ENCODE peak calls at places on chromosomes 2 and 18, in four cellular contexts. S, F, Z and N are unnamed samples.

GRCh38 chr18:48957136-48957535 is 6.4 kb upstream of the SMAD7 start:
- DNase-seq in S (no peak), F (no peak), Z (peak; percentile 61), N (no peak)

GRCh38 chr2:144234115-144234772 is 285.7 kb downstream of the ZEB2 start:
- DNase-seq in F (no peak), S (no peak), Z (no peak), N (no peak)

GRCh38 chr2:169732075-169732474 is 1.6 kb upstream of the KLHL23 start:
- DNase-seq in S (no peak), Z (no peak), F (no peak), N (no peak)

GRCh38 chr2:46655551-46656436 is 176.4 kb downstream of the TMEM247 start:
- DNase-seq in S (no peak), F (no peak), Z (no peak), N (no peak)

GRCh38 chr2:74712223-74713053 is 58.4 kb downstream of the SEMA4F start:
- DNase-seq in F (no peak), S (no peak), Z (no peak), N (peak; percentile 44)

GRCh38 chr2:224308267-224308911 is 93.5 kb downstream of the FAM124B start:
- DNase-seq in Z (no peak), F (no peak), S (no peak), N (no peak)

GRCh38 chr2:551621-552020 is 125.6 kb downstream of the TMEM18 start:
- DNase-seq in Z (peak; percentile 53), S (no peak), F (no peak), N (no peak)

GRCh38 chr2:120617055-120617454 is 118.6 kb upstream of the GLI2 start:
- DNase-seq in Z (no peak), S (no peak), F (no peak), N (peak; percentile 49)

GRCh38 chr2:2763351-2763997 is 432.4 kb upstream of the MYT1L start:
- DNase-seq in Z (no peak), F (no peak), S (no peak), N (peak; percentile 60)

GRCh38 chr2:195442458-195443175 is 214.4 kb upstream of the SLC39A10 start:
- DNase-seq in S (no peak), F (no peak), Z (no peak), N (no peak)

GRCh38 chr18:59272971-59273935 is at the start of gene RAX:
- DNase-seq in S (no peak), Z (no peak), F (no peak), N (no peak)

GRCh38 chr18:77811510-77811909 is 561.9 kb downstream of the GALR1 start:
- DNase-seq in F (no peak), Z (no peak), S (no peak), N (no peak)

GRCh38 chr2:152847067-152847466 is 128.6 kb downstream of the ARL6IP6 start:
- DNase-seq in S (no peak), F (no peak), Z (no peak), N (no peak)

GRCh38 chr2:189016311-189016830 is 42.2 kb downstream of the COL3A1 start:
- DNase-seq in Z (no peak), F (no peak), S (no peak), N (no peak)

GRCh38 chr18:9700261-9700796 is 7.8 kb upstream of the RAB31 start:
- DNase-seq in Z (no peak), F (no peak), S (no peak), N (no peak)

GRCh38 chr2:75100011-75100680 is 99.2 kb downstream of the TACR1 start:
- DNase-seq in S (no peak), Z (no peak), F (no peak), N (no peak)

GRCh38 chr2:98768765-98769476 is 38.0 kb upstream of the MGAT4A start:
- DNase-seq in Z (no peak), F (no peak), S (no peak), N (no peak)

GRCh38 chr2:99971326-99971965 is 170.9 kb downstream of the AFF3 start:
- DNase-seq in F (no peak), Z (no peak), S (no peak), N (no peak)

GRCh38 chr2:190343170-190343499 is 254 bp upstream of the INPP1 start:
- DNase-seq in Z (no peak), F (no peak), S (no peak), N (no peak)

GRCh38 chr2:61853086-61853847 is 593 bp downstream of the FAM161A start:
- DNase-seq in Z (no peak), S (no peak), F (no peak), N (peak; percentile 46)

GRCh38 chr2:212021947-212022346 is 516.7 kb downstream of the ERBB4 start:
- DNase-seq in F (no peak), Z (no peak), S (peak; percentile 21), N (no peak)

GRCh38 chr18:8730080-8730827 is 24.9 kb downstream of the MTCL1 start:
- DNase-seq in F (peak; percentile 59), Z (no peak), S (no peak), N (no peak)

GRCh38 chr2:11784747-11785610 is 38.5 kb downstream of the LPIN1 start:
- DNase-seq in Z (peak; percentile 70), S (no peak), F (no peak), N (no peak)

GRCh38 chr2:54666741-54667639 is 56.5 kb upstream of the EML6 start:
- DNase-seq in Z (no peak), F (peak; percentile 56), S (no peak), N (no peak)

GRCh38 chr2:157032019-157032418 is 225.5 kb upstream of the GALNT5 start:
- DNase-seq in F (no peak), Z (no peak), S (peak; percentile 44), N (no peak)

GRCh38 chr18:5546660-5547059 is 2.9 kb upstream of the EPB41L3 start:
- DNase-seq in Z (no peak), F (no peak), S (peak; percentile 23), N (no peak)

GRCh38 chr2:155054712-155055111 is 356.2 kb downstream of the KCNJ3 start:
- DNase-seq in F (no peak), S (no peak), Z (no peak), N (no peak)

GRCh38 chr2:191218292-191218898 is 26.8 kb upstream of the MYO1B start:
- DNase-seq in F (no peak), S (peak; percentile 80), Z (no peak), N (no peak)

GRCh38 chr18:7645756-7646155 is 78.6 kb downstream of the PTPRM start:
- DNase-seq in Z (no peak), S (no peak), F (no peak), N (no peak)

GRCh38 chr2:54549912-54550518 is 93.9 kb downstream of the SPTBN1 start:
- DNase-seq in F (no peak), Z (no peak), S (no peak), N (no peak)

GRCh38 chr18:63095768-63096167 is 223.8 kb downstream of the BCL2 start:
- DNase-seq in Z (no peak), F (no peak), S (no peak), N (no peak)

DNA sequence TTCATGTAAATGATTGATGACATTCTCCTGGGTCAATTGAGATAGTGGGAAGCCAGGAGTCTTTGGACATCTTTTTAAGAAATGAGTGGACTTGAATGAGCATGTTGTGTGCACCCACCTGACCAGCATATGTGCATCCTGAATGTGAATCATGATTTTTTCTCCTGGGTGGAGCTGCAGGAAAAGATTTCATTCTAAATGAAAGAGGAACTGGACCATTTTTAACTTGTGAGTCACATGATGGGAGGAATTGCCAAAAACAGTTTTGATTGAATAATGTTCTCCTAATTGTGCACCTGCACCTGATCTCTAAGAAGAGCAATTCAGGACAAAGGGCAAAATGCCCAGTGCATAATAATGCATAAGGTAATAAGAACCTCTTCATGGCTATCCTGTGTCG is 32.3 kb downstream of the COPS8 start:
- DNase-seq in S (no peak), F (no peak), Z (no peak), N (no peak)
- H3K27ac ChIP-seq in S (no peak overlapping the region), F (peak overlapping the region; percentile 20), Z (no peak overlapping the region), N (peak overlapping the region; percentile 42)

GRCh38 chr2:176123483-176123843 is 944 bp downstream of the HOXD9 start:
- DNase-seq in S (no peak), Z (no peak), F (no peak), N (no peak)
- H3K4me3 ChIP-seq in S (no peak overlapping the region), Z (peak overlapping the region; percentile 75), F (peak overlapping the region; percentile 61), N (peak overlapping the region; percentile 68)

GRCh38 chr2:176473177-176473576 is 203.9 kb downstream of the MTX2 start:
- DNase-seq in Z (no peak), S (no peak), F (no peak), N (no peak)
- H3K27ac ChIP-seq in Z (no peak overlapping the region), S (no peak overlapping the region), F (peak overlapping the region; percentile 23), N (peak overlapping the region; percentile 13)

GRCh38 chr2:48332286-48332685 is 197.7 kb upstream of the STON1 start:
- DNase-seq in Z (no peak), S (no peak), F (no peak), N (no peak)

GRCh38 chr2:48328972-48329723 is 200.8 kb upstream of the STON1 start:
- DNase-seq in F (no peak), Z (no peak), S (no peak), N (no peak)

GRCh38 chr2:48339451-48339850 is 190.5 kb upstream of the STON1 start:
- DNase-seq in Z (no peak), F (no peak), S (no peak), N (no peak)

GRCh38 chr2:48337871-48338270 is 192.1 kb upstream of the STON1 start:
- DNase-seq in S (no peak), F (no peak), Z (no peak), N (no peak)

DNA sequence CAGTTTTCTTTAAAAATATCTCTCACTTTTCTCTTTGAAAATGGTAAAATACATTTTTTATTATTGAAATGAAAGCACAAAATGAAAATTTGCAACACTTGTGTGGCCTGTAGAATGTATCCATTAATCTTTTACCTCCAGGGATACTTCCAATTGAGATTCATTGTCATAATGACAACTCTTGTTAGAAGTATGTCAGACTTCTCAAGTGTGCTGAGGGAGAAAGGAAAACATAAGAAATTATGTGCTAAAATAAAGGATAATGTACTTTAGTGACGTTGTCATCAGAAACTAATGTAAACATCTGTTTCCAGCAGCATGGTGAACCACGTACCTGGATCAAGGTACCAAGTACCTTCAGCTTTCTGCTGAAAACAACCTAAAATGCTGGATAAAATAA is 195.8 kb upstream of the STON1 start:
- DNase-seq in S (no peak), Z (no peak), F (no peak), N (no peak)
- H3K4me3 ChIP-seq in S (no peak overlapping the region), Z (no peak overlapping the region), F (no peak overlapping the region), N (no peak overlapping the region)

GRCh38 chr2:222897898-222898297 is 37.1 kb downstream of the ACSL3 start:
- DNase-seq in S (no peak), F (no peak), Z (no peak), N (no peak)

GRCh38 chr2:222902660-222903059 is 41.8 kb downstream of the ACSL3 start:
- DNase-seq in F (no peak), Z (no peak), S (no peak), N (no peak)

GRCh38 chr2:222903234-222904220 is 42.7 kb downstream of the ACSL3 start:
- DNase-seq in S (no peak), F (no peak), Z (no peak), N (no peak)

GRCh38 chr2:222899413-222900181 is 38.8 kb downstream of the ACSL3 start:
- DNase-seq in S (no peak), Z (no peak), F (no peak), N (no peak)

DNA sequence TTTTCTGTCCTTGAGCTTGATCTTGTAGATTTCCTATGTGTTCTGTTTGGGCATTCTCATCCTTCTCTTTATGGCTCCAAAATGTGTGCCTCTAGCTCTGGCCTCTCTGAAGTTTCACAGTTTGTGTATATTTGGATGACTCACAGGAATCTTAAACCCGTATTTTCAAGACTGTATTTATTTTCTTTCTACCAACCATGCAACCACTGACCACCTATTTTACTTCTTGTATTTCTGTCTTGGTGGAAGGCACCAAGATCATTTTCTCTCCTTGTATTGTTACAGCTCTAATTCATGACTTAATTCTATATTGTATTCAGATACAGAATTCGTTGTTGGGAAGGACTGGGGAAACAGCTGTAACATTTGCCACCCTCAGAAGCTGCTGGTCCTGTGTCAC is 39.5 kb downstream of the ACSL3 start:
- DNase-seq in S (peak; percentile 61), Z (no peak), F (no peak), N (no peak)
- H3K27ac ChIP-seq in S (peak overlapping the region; percentile 43), Z (no peak overlapping the region), F (no peak overlapping the region), N (no peak overlapping the region)